ENCODE peak calls at places on chromosomes 16 and 17, in four cellular contexts. One of them, this sample, is unnamed.

GRCh38 chr16:72108353-72109102 is 14.9 kb downstream of the DHX38 start:
- DNase-seq in HS-5: no peak
- DNase-seq in RWPE2: no peak
- DNase-seq in NT2/D1: no peak
- DNase-seq in this sample: no peak

GRCh38 chr17:37342589-37342988 is 33.2 kb upstream of the C17orf78 start:
- DNase-seq in RWPE2: no peak
- DNase-seq in NT2/D1: no peak
- DNase-seq in HS-5: no peak
- DNase-seq in this sample: no peak

GRCh38 chr17:73533801-73534574 is 110.3 kb downstream of the SDK2 start:
- DNase-seq in NT2/D1: peak
- DNase-seq in HS-5: no peak
- DNase-seq in RWPE2: no peak
- DNase-seq in this sample: no peak

GRCh38 chr17:57522436-57523005 is 222.6 kb downstream of the CCDC182 start:
- DNase-seq in HS-5: no peak
- DNase-seq in RWPE2: no peak
- DNase-seq in NT2/D1: no peak
- DNase-seq in this sample: no peak

GRCh38 chr17:33028778-33029177 is 37.1 kb downstream of the SPACA3 start:
- DNase-seq in HS-5: no peak
- DNase-seq in RWPE2: no peak
- DNase-seq in NT2/D1: no peak
- DNase-seq in this sample: no peak

GRCh38 chr16:75921281-75921680 is 195.0 kb upstream of the CPHXL start:
- DNase-seq in RWPE2: no peak
- DNase-seq in NT2/D1: no peak
- DNase-seq in HS-5: no peak
- DNase-seq in this sample: no peak

GRCh38 chr16:69861276-69862030 is 89.7 kb upstream of the CLEC18A start:
- DNase-seq in HS-5: no peak
- DNase-seq in RWPE2: no peak
- DNase-seq in NT2/D1: no peak
- DNase-seq in this sample: peak

GRCh38 chr16:8818499-8819270 is 21.0 kb downstream of the PMM2 start:
- DNase-seq in HS-5: no peak
- DNase-seq in RWPE2: no peak
- DNase-seq in NT2/D1: no peak
- DNase-seq in this sample: no peak

GRCh38 chr16:2335286-2335895 is 5.1 kb downstream of the ABCA3 start:
- DNase-seq in HS-5: no peak
- DNase-seq in NT2/D1: no peak
- DNase-seq in RWPE2: no peak
- DNase-seq in this sample: no peak

GRCh38 chr17:17175340-17175739 is 30.8 kb downstream of the PLD6 start:
- DNase-seq in HS-5: no peak
- DNase-seq in RWPE2: no peak
- DNase-seq in NT2/D1: no peak
- DNase-seq in this sample: no peak

GRCh38 chr17:17700251-17700969 is 19.2 kb downstream of the RAI1 start:
- DNase-seq in RWPE2: no peak
- DNase-seq in NT2/D1: no peak
- DNase-seq in HS-5: no peak
- DNase-seq in this sample: no peak

GRCh38 chr17:43791589-43791988 is 11.4 kb downstream of the CFAP97D1 start:
- DNase-seq in NT2/D1: no peak
- DNase-seq in RWPE2: no peak
- DNase-seq in HS-5: peak
- DNase-seq in this sample: no peak

GRCh38 chr16:70453891-70454220 is 539 bp upstream of the FCSK start:
- DNase-seq in HS-5: no peak
- DNase-seq in NT2/D1: no peak
- DNase-seq in RWPE2: no peak
- DNase-seq in this sample: no peak

GRCh38 chr17:47651704-47652103 is 2.0 kb downstream of the KPNB1 start:
- DNase-seq in RWPE2: no peak
- DNase-seq in HS-5: no peak
- DNase-seq in NT2/D1: no peak
- DNase-seq in this sample: no peak

GRCh38 chr17:9003355-9004131 is 17.8 kb upstream of the NTN1 start:
- DNase-seq in HS-5: no peak
- DNase-seq in NT2/D1: no peak
- DNase-seq in RWPE2: no peak
- DNase-seq in this sample: no peak

GRCh38 chr16:89779917-89780316 is 36.5 kb downstream of the FANCA start:
- DNase-seq in NT2/D1: no peak
- DNase-seq in RWPE2: no peak
- DNase-seq in HS-5: no peak
- DNase-seq in this sample: no peak

GRCh38 chr16:6341993-6342392 is 990.7 kb upstream of the RBFOX1 start:
- DNase-seq in HS-5: no peak
- DNase-seq in NT2/D1: peak
- DNase-seq in RWPE2: no peak
- DNase-seq in this sample: no peak

GRCh38 chr16:57081744-57082143 is 10.6 kb upstream of the CPNE2 start:
- DNase-seq in HS-5: no peak
- DNase-seq in NT2/D1: no peak
- DNase-seq in RWPE2: no peak
- DNase-seq in this sample: no peak

GRCh38 chr16:70158261-70158939 is 15.2 kb upstream of the CLEC18C start:
- DNase-seq in HS-5: no peak
- DNase-seq in NT2/D1: no peak
- DNase-seq in RWPE2: no peak
- DNase-seq in this sample: peak

GRCh38 chr16:53896711-53897110 is 192.8 kb downstream of the FTO start:
- DNase-seq in NT2/D1: no peak
- DNase-seq in RWPE2: no peak
- DNase-seq in HS-5: no peak
- DNase-seq in this sample: no peak

GRCh38 chr16:88438084-88438870 is 14.8 kb upstream of the ZFPM1 start:
- DNase-seq in RWPE2: no peak
- DNase-seq in HS-5: no peak
- DNase-seq in NT2/D1: no peak
- DNase-seq in this sample: no peak

GRCh38 chr17:8488931-8489330 is 53.2 kb downstream of the NDEL1 start:
- DNase-seq in NT2/D1: peak
- DNase-seq in HS-5: peak
- DNase-seq in RWPE2: no peak
- DNase-seq in this sample: no peak

GRCh38 chr17:5629133-5629532 is 44.8 kb upstream of the NLRP1 start:
- DNase-seq in NT2/D1: no peak
- DNase-seq in RWPE2: no peak
- DNase-seq in HS-5: no peak
- DNase-seq in this sample: no peak

GRCh38 chr16:84520778-84521770 is 16.6 kb upstream of the MEAK7 start:
- DNase-seq in NT2/D1: no peak
- DNase-seq in HS-5: no peak
- DNase-seq in RWPE2: no peak
- DNase-seq in this sample: no peak